ENCODE peak calls at places on chromosomes 13 and 19, in eight cellular contexts. One of them, this sample, is unnamed.

GRCh38 chr13:80684525-80685017 is 343.6 kb upstream of the SPRY2 start:
- DNase-seq in H1: no peak
- DNase-seq in IMR-90: no peak
- DNase-seq in A549: no peak
- DNase-seq in HCT116: no peak
- DNase-seq in HepG2: no peak
- DNase-seq in SK-N-SH: no peak
- DNase-seq in K562: no peak
- DNase-seq in this sample: no peak

GRCh38 chr13:98384739-98385138 is 192.2 kb downstream of the STK24 start:
- DNase-seq in H1: no peak
- DNase-seq in IMR-90: peak; percentile 63
- DNase-seq in A549: no peak
- DNase-seq in HCT116: no peak
- DNase-seq in HepG2: no peak
- DNase-seq in SK-N-SH: no peak
- DNase-seq in K562: no peak
- DNase-seq in this sample: no peak

GRCh38 chr13:44790289-44790688 is 199.0 kb downstream of the NUFIP1 start:
- DNase-seq in H1: peak; percentile 57
- DNase-seq in IMR-90: no peak
- DNase-seq in A549: no peak
- DNase-seq in HCT116: no peak
- DNase-seq in HepG2: no peak
- DNase-seq in SK-N-SH: no peak
- DNase-seq in K562: no peak
- DNase-seq in this sample: no peak

GRCh38 chr13:99468971-99469545 is 32.2 kb upstream of the TM9SF2 start:
- DNase-seq in H1: no peak
- DNase-seq in IMR-90: no peak
- DNase-seq in A549: no peak
- DNase-seq in HCT116: no peak
- DNase-seq in HepG2: no peak
- DNase-seq in SK-N-SH: no peak
- DNase-seq in K562: no peak
- DNase-seq in this sample: no peak

GRCh38 chr19:47324502-47324901 is 7.5 kb upstream of the C5AR2 start:
- DNase-seq in H1: no peak
- DNase-seq in IMR-90: no peak
- DNase-seq in A549: no peak
- DNase-seq in HCT116: no peak
- DNase-seq in HepG2: no peak
- DNase-seq in SK-N-SH: no peak
- DNase-seq in K562: no peak
- DNase-seq in this sample: no peak

GRCh38 chr13:71454509-71454908 is 412.5 kb downstream of the DACH1 start:
- DNase-seq in H1: no peak
- DNase-seq in IMR-90: no peak
- DNase-seq in A549: no peak
- DNase-seq in HCT116: no peak
- DNase-seq in HepG2: no peak
- DNase-seq in SK-N-SH: no peak
- DNase-seq in K562: no peak
- DNase-seq in this sample: no peak

GRCh38 chr13:51246411-51247298 is 24.5 kb downstream of the FAM124A start:
- DNase-seq in H1: peak; percentile 41
- DNase-seq in IMR-90: no peak
- DNase-seq in A549: no peak
- DNase-seq in HCT116: no peak
- DNase-seq in HepG2: no peak
- DNase-seq in SK-N-SH: peak; percentile 80
- DNase-seq in K562: no peak
- DNase-seq in this sample: no peak

GRCh38 chr13:94825507-94825906 is 113.2 kb upstream of the SOX21 start:
- DNase-seq in H1: peak; percentile 62
- DNase-seq in IMR-90: no peak
- DNase-seq in A549: no peak
- DNase-seq in HCT116: no peak
- DNase-seq in HepG2: no peak
- DNase-seq in SK-N-SH: peak; percentile 7
- DNase-seq in K562: no peak
- DNase-seq in this sample: no peak

GRCh38 chr13:32737679-32738078 is 151.4 kb downstream of the PDS5B start:
- DNase-seq in H1: no peak
- DNase-seq in IMR-90: no peak
- DNase-seq in A549: no peak
- DNase-seq in HCT116: no peak
- DNase-seq in HepG2: no peak
- DNase-seq in SK-N-SH: no peak
- DNase-seq in K562: no peak
- DNase-seq in this sample: no peak

GRCh38 chr13:99018418-99019180 is 40.7 kb upstream of the DOCK9 start:
- DNase-seq in H1: no peak
- DNase-seq in IMR-90: peak; percentile 68
- DNase-seq in A549: no peak
- DNase-seq in HCT116: no peak
- DNase-seq in HepG2: no peak
- DNase-seq in SK-N-SH: no peak
- DNase-seq in K562: no peak
- DNase-seq in this sample: no peak

GRCh38 chr13:46182491-46182877 is 507 bp upstream of the LCP1 start:
- DNase-seq in H1: no peak
- DNase-seq in IMR-90: no peak
- DNase-seq in A549: no peak
- DNase-seq in HCT116: no peak
- DNase-seq in HepG2: no peak
- DNase-seq in SK-N-SH: no peak
- DNase-seq in K562: no peak
- DNase-seq in this sample: no peak

DNA sequence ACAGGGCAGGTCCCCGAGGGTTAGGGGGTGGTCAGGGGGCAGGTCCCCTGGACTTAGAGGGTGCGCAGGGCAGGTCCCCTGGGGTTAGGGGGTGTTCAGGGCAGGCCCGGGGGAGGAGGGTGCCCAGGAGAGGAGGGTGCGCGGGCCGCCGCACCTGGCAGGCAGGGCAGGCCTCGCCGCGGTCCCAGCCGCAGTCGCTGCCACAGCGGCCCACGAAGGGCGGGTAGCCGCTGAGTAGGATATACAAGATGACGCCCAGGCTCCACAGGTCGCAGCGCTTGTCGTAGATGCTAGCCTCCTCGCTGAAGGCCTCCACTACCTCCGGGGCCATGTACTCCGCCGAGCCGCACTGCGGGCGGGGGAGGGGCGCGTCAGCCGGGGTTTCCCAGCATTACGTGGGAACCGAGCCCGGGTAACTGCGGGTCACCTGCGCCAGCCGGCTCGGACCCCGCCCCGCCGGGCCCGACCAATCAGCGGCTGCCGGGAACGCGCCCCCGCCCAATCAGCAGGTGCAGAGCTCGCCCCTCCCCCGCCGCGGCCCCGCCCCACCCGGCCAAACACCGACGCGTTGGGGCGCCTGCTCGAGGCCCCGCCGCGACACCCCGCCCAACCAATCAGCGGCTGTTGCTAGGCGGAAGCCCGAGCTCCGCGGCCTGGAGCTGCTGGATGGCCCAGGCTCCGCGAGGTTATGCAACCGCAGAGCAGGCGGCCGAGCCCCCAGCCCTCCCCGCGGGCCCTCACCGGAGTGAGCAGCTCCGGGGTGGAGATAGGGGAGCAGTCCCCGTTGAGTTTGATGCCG is 9.2 kb downstream of the MKNK2 start:
- DNase-seq in H1: peak; percentile 97
- DNase-seq in IMR-90: peak; percentile 85
- DNase-seq in A549: peak; percentile 87
- DNase-seq in HCT116: peak; percentile 82
- DNase-seq in HepG2: no peak
- DNase-seq in SK-N-SH: peak; percentile 99
- DNase-seq in K562: peak; percentile 91
- DNase-seq in this sample: peak; percentile 73
- TF ChIP-seq RAD21 in H1: no peak
- TF ChIP-seq RAD21 in IMR-90: no peak
- TF ChIP-seq RAD21 in A549: no peak
- TF ChIP-seq RAD21 in HCT116: no peak
- TF ChIP-seq RAD21 in HepG2: no peak
- TF ChIP-seq RAD21 in SK-N-SH: no peak
- TF ChIP-seq RAD21 in K562: no peak
- TF ChIP-seq RAD21 in this sample: no peak

GRCh38 chr19:42465827-42466280 is 23.1 kb upstream of the CXCL17 start:
- DNase-seq in H1: no peak
- DNase-seq in IMR-90: no peak
- DNase-seq in A549: no peak
- DNase-seq in HCT116: no peak
- DNase-seq in HepG2: no peak
- DNase-seq in SK-N-SH: no peak
- DNase-seq in K562: no peak
- DNase-seq in this sample: peak; percentile 66

GRCh38 chr19:42466521-42467436 is 24.0 kb upstream of the CXCL17 start:
- DNase-seq in H1: no peak
- DNase-seq in IMR-90: no peak
- DNase-seq in A549: no peak
- DNase-seq in HCT116: no peak
- DNase-seq in HepG2: no peak
- DNase-seq in SK-N-SH: no peak
- DNase-seq in K562: no peak
- DNase-seq in this sample: no peak

GRCh38 chr19:42459926-42460325 is 17.2 kb upstream of the CXCL17 start:
- DNase-seq in H1: no peak
- DNase-seq in IMR-90: no peak
- DNase-seq in A549: no peak
- DNase-seq in HCT116: no peak
- DNase-seq in HepG2: no peak
- DNase-seq in SK-N-SH: no peak
- DNase-seq in K562: no peak
- DNase-seq in this sample: no peak

GRCh38 chr19:42467437-42467760 is 24.7 kb upstream of the CXCL17 start:
- DNase-seq in H1: no peak
- DNase-seq in IMR-90: no peak
- DNase-seq in A549: no peak
- DNase-seq in HCT116: no peak
- DNase-seq in HepG2: no peak
- DNase-seq in SK-N-SH: no peak
- DNase-seq in K562: no peak
- DNase-seq in this sample: no peak

GRCh38 chr19:42461700-42462324 is 19.1 kb upstream of the CXCL17 start:
- DNase-seq in H1: no peak
- DNase-seq in IMR-90: no peak
- DNase-seq in A549: no peak
- DNase-seq in HCT116: no peak
- DNase-seq in HepG2: peak; percentile 52
- DNase-seq in SK-N-SH: no peak
- DNase-seq in K562: no peak
- DNase-seq in this sample: no peak
- TF ChIP-seq RAD21 in H1: no peak
- TF ChIP-seq RAD21 in IMR-90: no peak
- TF ChIP-seq RAD21 in A549: no peak
- TF ChIP-seq RAD21 in HCT116: no peak
- TF ChIP-seq RAD21 in HepG2: no peak
- TF ChIP-seq RAD21 in SK-N-SH: no peak
- TF ChIP-seq RAD21 in K562: no peak
- TF ChIP-seq RAD21 in this sample: no peak

GRCh38 chr19:39924952-39925351 is 9.5 kb downstream of the FCGBP start:
- DNase-seq in H1: no peak
- DNase-seq in IMR-90: no peak
- DNase-seq in A549: no peak
- DNase-seq in HCT116: no peak
- DNase-seq in HepG2: no peak
- DNase-seq in SK-N-SH: no peak
- DNase-seq in K562: no peak
- DNase-seq in this sample: no peak

GRCh38 chr19:39926170-39926755 is 8.2 kb downstream of the FCGBP start:
- DNase-seq in H1: no peak
- DNase-seq in IMR-90: no peak
- DNase-seq in A549: no peak
- DNase-seq in HCT116: no peak
- DNase-seq in HepG2: no peak
- DNase-seq in SK-N-SH: no peak
- DNase-seq in K562: no peak
- DNase-seq in this sample: no peak

GRCh38 chr19:39923862-39924261 is 10.6 kb downstream of the FCGBP start:
- DNase-seq in H1: no peak
- DNase-seq in IMR-90: no peak
- DNase-seq in A549: no peak
- DNase-seq in HCT116: no peak
- DNase-seq in HepG2: no peak
- DNase-seq in SK-N-SH: no peak
- DNase-seq in K562: no peak
- DNase-seq in this sample: no peak

GRCh38 chr19:39927076-39927475 is 7.4 kb downstream of the FCGBP start:
- DNase-seq in H1: no peak
- DNase-seq in IMR-90: no peak
- DNase-seq in A549: no peak
- DNase-seq in HCT116: no peak
- DNase-seq in HepG2: no peak
- DNase-seq in SK-N-SH: no peak
- DNase-seq in K562: no peak
- DNase-seq in this sample: no peak

GRCh38 chr19:39924389-39924788 is 10.0 kb downstream of the FCGBP start:
- DNase-seq in H1: no peak
- DNase-seq in IMR-90: no peak
- DNase-seq in A549: no peak
- DNase-seq in HCT116: no peak
- DNase-seq in HepG2: no peak
- DNase-seq in SK-N-SH: no peak
- DNase-seq in K562: no peak
- DNase-seq in this sample: no peak
- TF ChIP-seq RAD21 in H1: no peak
- TF ChIP-seq RAD21 in IMR-90: no peak
- TF ChIP-seq RAD21 in A549: no peak
- TF ChIP-seq RAD21 in HCT116: no peak
- TF ChIP-seq RAD21 in HepG2: no peak
- TF ChIP-seq RAD21 in SK-N-SH: no peak
- TF ChIP-seq RAD21 in K562: no peak
- TF ChIP-seq RAD21 in this sample: no peak

DNA sequence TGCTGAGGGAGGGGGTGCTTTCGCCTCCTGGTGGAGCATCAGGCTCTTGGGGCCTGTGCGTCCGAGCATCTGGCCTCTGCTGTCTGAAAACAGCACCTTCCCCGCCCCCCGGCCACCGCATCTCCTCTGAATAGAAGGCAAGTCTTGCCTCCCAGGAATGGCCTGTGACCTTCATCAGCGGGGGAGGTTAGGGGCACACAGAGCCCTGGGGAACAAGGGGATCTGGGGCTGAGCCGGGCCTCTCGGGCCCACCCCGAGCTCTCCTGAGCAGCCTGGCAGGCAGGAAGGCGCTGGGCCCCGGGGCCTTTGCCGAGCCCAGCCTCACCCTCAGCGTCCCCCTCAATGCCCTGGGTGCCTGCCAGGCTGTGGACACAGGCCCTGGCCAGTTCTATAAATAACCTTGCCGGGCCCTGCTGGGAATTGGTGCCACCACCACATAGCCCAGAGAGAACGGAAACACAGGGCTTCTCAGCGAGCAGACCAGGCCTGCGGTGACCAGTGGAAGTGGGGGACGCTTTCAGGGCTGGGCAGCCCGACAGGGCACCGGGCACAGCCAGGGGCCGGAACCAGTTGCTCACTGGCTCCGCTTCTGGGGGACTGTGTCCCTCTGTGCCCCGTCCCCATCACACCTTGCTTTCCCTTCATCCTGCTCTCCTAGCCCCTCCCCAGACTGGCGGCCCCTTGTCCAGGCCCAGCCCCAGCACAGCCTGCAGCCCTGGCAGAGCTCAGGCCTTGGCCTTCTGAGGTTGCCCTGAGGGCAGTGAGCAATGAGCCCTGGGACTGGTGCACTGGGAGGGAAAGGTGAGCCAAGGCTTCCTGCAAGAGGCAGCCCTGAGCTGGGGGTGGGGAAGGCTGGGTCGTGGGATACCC is 9.5 kb downstream of the STK11 start:
- DNase-seq in H1: no peak
- DNase-seq in IMR-90: no peak
- DNase-seq in A549: no peak
- DNase-seq in HCT116: no peak
- DNase-seq in HepG2: no peak
- DNase-seq in SK-N-SH: peak; percentile 83
- DNase-seq in K562: no peak
- DNase-seq in this sample: no peak
- TF ChIP-seq RAD21 in H1: no peak
- TF ChIP-seq RAD21 in IMR-90: no peak
- TF ChIP-seq RAD21 in A549: no peak
- TF ChIP-seq RAD21 in HCT116: no peak
- TF ChIP-seq RAD21 in HepG2: no peak
- TF ChIP-seq RAD21 in SK-N-SH: no peak
- TF ChIP-seq RAD21 in K562: no peak
- TF ChIP-seq RAD21 in this sample: no peak

This sample was measured in GM12878.